ENCODE peak calls at places on chromosomes 7 and 10, in six cellular contexts. U is tibial nerve, E is dorsolateral prefrontal cortex, P is esophagus squamous epithelium, C is GM23338, B is gastrocnemius medialis. Q is an unnamed sample.

GRCh38 chr7:91657386-91658120 is 222.9 kb downstream of the MTERF1 start:
- DNase-seq in U (no peak), P (no peak), C (peak; percentile 36), E (no peak), B (no peak), Q (peak; percentile 40)

GRCh38 chr7:791481-791880 is 40.8 kb upstream of the SUN1 start:
- DNase-seq in P (no peak), E (no peak), B (no peak), C (no peak), U (no peak), Q (no peak)

GRCh38 chr10:102235598-102235920 is 5.8 kb downstream of the PITX3 start:
- DNase-seq in E (no peak), C (no peak), B (no peak), U (no peak), P (no peak), Q (peak; percentile 69)

GRCh38 chr10:11176746-11177145 is 159.1 kb downstream of the CELF2 start:
- DNase-seq in E (no peak), C (no peak), P (no peak), U (no peak), B (no peak), Q (no peak)

GRCh38 chr7:153847828-153848227 is 204.4 kb upstream of the DPP6 start:
- DNase-seq in U (no peak), P (no peak), E (no peak), C (no peak), B (no peak), Q (no peak)

GRCh38 chr10:27100800-27101347 is 580 bp upstream of the ANKRD26 start:
- DNase-seq in E (peak; percentile 22), P (no peak), U (peak; percentile 11), C (no peak), B (no peak), Q (no peak)

GRCh38 chr10:101941871-101942270 is 98.3 kb upstream of the KCNIP2 start:
- DNase-seq in P (no peak), E (no peak), C (no peak), U (no peak), B (no peak), Q (peak; percentile 6)

GRCh38 chr7:71972513-71972912 is 439.6 kb downstream of the CALN1 start:
- DNase-seq in B (no peak), E (no peak), C (no peak), P (no peak), U (no peak), Q (no peak)

GRCh38 chr10:28367865-28368541 is 65.1 kb upstream of the MPP7 start:
- DNase-seq in P (no peak), C (no peak), E (no peak), B (no peak), U (no peak), Q (no peak)

GRCh38 chr7:97004931-97005763 is at the start of gene DLX6:
- DNase-seq in E (peak; percentile 64), B (no peak), P (no peak), C (peak; percentile 96), U (no peak), Q (no peak)

GRCh38 chr7:11858668-11859302 is 26.8 kb upstream of the THSD7A start:
- DNase-seq in U (no peak), E (no peak), P (no peak), C (no peak), B (no peak), Q (peak; percentile 39)

GRCh38 chr10:78454123-78454645 is 420.5 kb downstream of the RPS24 start:
- DNase-seq in P (no peak), B (no peak), U (no peak), E (no peak), C (no peak), Q (peak; percentile 51)

GRCh38 chr7:33732462-33732861 is 172.9 kb upstream of the BMPER start:
- DNase-seq in P (no peak), C (no peak), E (no peak), U (no peak), B (no peak), Q (no peak)

GRCh38 chr10:11261687-11262086 is 244.0 kb downstream of the CELF2 start:
- DNase-seq in P (no peak), E (no peak), U (no peak), C (no peak), B (no peak), Q (no peak)

GRCh38 chr10:66931340-66931948 is 5.6 kb downstream of the LRRTM3 start:
- DNase-seq in C (peak; percentile 73), P (no peak), B (no peak), U (no peak), E (no peak), Q (peak; percentile 97)

GRCh38 chr10:80182986-80183385 is 22.4 kb downstream of the ANXA11 start:
- DNase-seq in C (no peak), E (no peak), P (no peak), U (no peak), B (no peak), Q (no peak)

GRCh38 chr7:114317450-114318098 is 97.0 kb upstream of the FOXP2 start:
- DNase-seq in C (no peak), P (no peak), E (no peak), B (no peak), U (no peak), Q (no peak)

GRCh38 chr7:69736411-69736810 is 138.1 kb downstream of the AUTS2 start:
- DNase-seq in E (no peak), U (no peak), B (no peak), P (no peak), C (no peak), Q (no peak)

GRCh38 chr7:135558337-135558767 is 635 bp downstream of the NUP205 start:
- DNase-seq in E (peak; percentile 71), B (peak; percentile 20), U (peak; percentile 71), C (peak; percentile 79), P (no peak), Q (peak; percentile 75)

GRCh38 chr10:34954142-34954541 is 136.0 kb downstream of the CUL2 start:
- DNase-seq in U (no peak), E (no peak), B (no peak), P (peak; percentile 8), C (no peak), Q (peak; percentile 100)

GRCh38 chr10:58436071-58436470 is 50.9 kb downstream of the TFAM start:
- DNase-seq in E (no peak), B (no peak), P (no peak), U (no peak), C (peak; percentile 29), Q (peak; percentile 100)

GRCh38 chr7:8185907-8186306 is 76.1 kb downstream of the ICA1 start:
- DNase-seq in C (no peak), P (no peak), U (no peak), E (no peak), B (no peak), Q (no peak)

GRCh38 chr10:121999301-121999700 is 10.3 kb downstream of the TACC2 start:
- DNase-seq in B (peak; percentile 73), C (no peak), P (no peak), E (no peak), U (no peak), Q (no peak)

GRCh38 chr7:102063736-102064135 is 222.9 kb upstream of the SH2B2 start:
- DNase-seq in C (peak; percentile 82), E (no peak), P (no peak), B (no peak), U (no peak), Q (peak; percentile 86)

GRCh38 chr7:47474211-47474936 is 107.5 kb downstream of the TNS3 start:
- DNase-seq in P (no peak), C (no peak), B (no peak), E (no peak), U (no peak), Q (no peak)

GRCh38 chr7:79091661-79092060 is 361.8 kb downstream of the MAGI2 start:
- DNase-seq in P (no peak), U (no peak), B (no peak), C (no peak), E (no peak), Q (peak; percentile 7)

GRCh38 chr7:14403587-14403986 is 414.1 kb upstream of the ETV1 start:
- DNase-seq in U (no peak), P (no peak), B (no peak), C (no peak), E (no peak), Q (no peak)

GRCh38 chr10:116710021-116710420 is 32.3 kb downstream of the HSPA12A start:
- DNase-seq in E (no peak), B (no peak), U (no peak), C (no peak), P (no peak), Q (no peak)

GRCh38 chr10:116715396-116715795 is 27.0 kb downstream of the HSPA12A start:
- DNase-seq in U (no peak), B (no peak), C (no peak), P (no peak), E (no peak), Q (no peak)

GRCh38 chr10:116713846-116714245 is 28.5 kb downstream of the HSPA12A start:
- DNase-seq in U (no peak), E (no peak), P (no peak), B (no peak), C (no peak), Q (no peak)

GRCh38 chr10:116715839-116716377 is 26.5 kb downstream of the HSPA12A start:
- DNase-seq in P (no peak), B (no peak), E (no peak), C (no peak), U (no peak), Q (no peak)

GRCh38 chr10:116712499-116712898 is 29.9 kb downstream of the HSPA12A start:
- DNase-seq in P (no peak), C (no peak), B (no peak), E (no peak), U (no peak), Q (no peak)
- TF ChIP-seq CTCF in P (no peak), C (no peak), B (no peak), E (no peak), U (no peak), Q (no peak)

GRCh38 chr7:86667732-86668131 is 24.0 kb downstream of the GRM3 start:
- DNase-seq in U (no peak), E (no peak), B (no peak), P (no peak), C (peak; percentile 81), Q (no peak)
- TF ChIP-seq CTCF in U (no peak), E (no peak), B (no peak), P (no peak), C (peak; percentile 60), Q (no peak)

DNA sequence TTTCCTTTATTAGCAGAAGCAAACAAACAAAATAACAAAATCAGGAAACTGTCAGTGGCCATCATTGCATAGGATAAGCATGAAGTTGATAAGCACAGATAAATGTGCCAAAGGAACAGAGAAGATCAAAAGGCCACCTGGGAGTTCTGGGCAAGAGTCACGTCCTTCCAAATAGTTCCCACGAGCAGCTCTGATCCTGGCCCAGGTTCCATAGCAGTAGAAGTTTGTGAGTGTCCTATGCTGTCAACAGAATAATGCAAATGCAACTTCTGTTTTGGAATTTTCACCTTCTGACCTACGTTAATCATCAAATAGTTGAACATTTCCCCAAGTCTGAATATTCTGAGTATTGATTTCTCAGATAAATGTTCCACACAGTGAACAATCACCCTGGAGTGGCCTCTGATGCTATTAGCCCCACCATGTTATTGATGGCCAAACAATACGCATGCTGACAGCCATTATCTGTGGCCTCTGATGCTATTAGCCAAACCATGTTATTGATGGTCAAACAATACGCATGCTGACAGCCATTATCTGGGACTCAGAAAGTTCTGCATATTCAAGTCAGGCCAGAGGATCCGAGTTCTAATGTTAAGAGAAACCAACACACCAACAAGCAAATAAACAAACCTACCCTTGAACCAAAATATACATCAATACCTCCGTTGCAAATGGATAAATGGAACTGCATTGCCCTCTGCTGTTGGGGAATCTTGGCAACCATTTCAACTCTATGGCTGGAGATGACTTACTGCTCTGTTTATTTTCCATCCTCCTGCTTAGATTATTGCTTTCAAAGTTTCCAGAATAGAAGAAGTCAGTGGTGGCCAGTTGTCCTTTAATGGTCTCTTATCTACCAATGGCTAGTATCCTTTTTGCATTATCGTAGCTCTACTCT is 63.3 kb downstream of the MRC1 start:
- DNase-seq in P (no peak), C (peak; percentile 42), B (no peak), E (no peak), U (no peak), Q (peak; percentile 44)
- TF ChIP-seq CTCF in P (peak; percentile 7), C (peak; percentile 63), B (peak; percentile 42), E (no peak), U (no peak), Q (peak; percentile 59)

GRCh38 chr7:128794020-128794419 is 2.3 kb downstream of the CCDC136 start:
- DNase-seq in E (no peak), B (peak; percentile 63), U (no peak), P (no peak), C (no peak), Q (peak; percentile 16)
- TF ChIP-seq CTCF in E (no peak), B (no peak), U (no peak), P (no peak), C (no peak), Q (peak; percentile 42)

Q was measured in PC-3.